ENCODE peak calls at places on chromosomes 4 and X, in six cellular contexts. J, B, K, R, M and G are unnamed samples.

GRCh38 chrX:9383655-9384054 is 81.2 kb upstream of the TBL1X start:
- DNase-seq in M (no peak), K (no peak), B (no peak), R (no peak), J (no peak), G (no peak)

GRCh38 chr4:85005865-85006377 is 39.4 kb upstream of the WDFY3 start:
- DNase-seq in K (no peak), R (no peak), J (no peak), M (no peak), B (no peak), G (no peak)

GRCh38 chr4:82097504-82097903 is 276.3 kb downstream of the HNRNPD start:
- DNase-seq in B (no peak), R (no peak), M (no peak), K (no peak), J (no peak), G (no peak)

GRCh38 chr4:38667005-38667771 is 3.2 kb downstream of the KLF3 start:
- DNase-seq in B (no peak), M (no peak), J (peak), R (peak), K (peak), G (peak)

GRCh38 chrX:6440647-6441046 is 94.3 kb downstream of the VCX3A start:
- DNase-seq in M (no peak), J (no peak), B (no peak), K (no peak), R (no peak), G (no peak)

GRCh38 chrX:69179380-69179911 is 14.2 kb upstream of the PJA1 start:
- DNase-seq in J (no peak), K (no peak), M (no peak), R (no peak), B (no peak), G (no peak)

GRCh38 chrX:103440621-103441020 is 64.3 kb downstream of the BEX3 start:
- DNase-seq in R (no peak), K (no peak), B (no peak), M (no peak), J (no peak), G (no peak)

GRCh38 chrX:54484666-54485065 is 11.4 kb downstream of the FGD1 start:
- DNase-seq in M (no peak), K (peak), B (no peak), J (no peak), R (no peak), G (no peak)

GRCh38 chr4:101806914-101807313 is 16.4 kb downstream of the BANK1 start:
- DNase-seq in M (no peak), B (no peak), K (no peak), J (no peak), R (no peak), G (no peak)

GRCh38 chrX:47217121-47217851 is 1.2 kb upstream of the CDK16 start:
- DNase-seq in J (peak), K (peak), B (peak), M (no peak), R (no peak), G (peak)

GRCh38 chr4:6258741-6259140 is 10.9 kb upstream of the WFS1 start:
- DNase-seq in M (no peak), J (no peak), R (no peak), K (no peak), B (no peak), G (no peak)

GRCh38 chrX:114472788-114473187 is 111.1 kb upstream of the HTR2C start:
- DNase-seq in M (no peak), R (no peak), B (no peak), K (no peak), J (no peak), G (no peak)

GRCh38 chrX:122094611-122095010 is 1047.2 kb downstream of the GLUD2 start:
- DNase-seq in B (no peak), J (no peak), K (no peak), M (no peak), R (no peak), G (no peak)